ENCODE peak calls at places on chromosome 20, in nine cellular contexts. Y is germinal center, X is SJSA1, T is pons, W is GM19239, C is globus pallidus, L is H7, H is NCI-H1105, M is AG10803. V is an unnamed sample.

GRCh38 chr20:49964964-49965780 is 17.6 kb upstream of the SNAI1 start:
- DNase-seq in Y (peak), X (peak), T (no peak), W (peak), C (no peak), L (peak), H (peak), M (no peak), V (no peak)

GRCh38 chr20:24163501-24163900 is 174.9 kb upstream of the GGTLC1 start:
- DNase-seq in Y (no peak), X (peak), T (no peak), W (no peak), C (no peak), L (no peak), H (no peak), M (no peak), V (no peak)

GRCh38 chr20:63957690-63958441 is 1.6 kb upstream of the UCKL1 start:
- DNase-seq in Y (no peak), X (no peak), T (no peak), W (no peak), C (no peak), L (peak), H (peak), M (no peak), V (no peak)

GRCh38 chr20:15902493-15902892 is 670.8 kb downstream of the KIF16B start:
- DNase-seq in Y (peak), X (no peak), T (no peak), W (no peak), C (no peak), L (peak), H (no peak), M (no peak), V (no peak)

GRCh38 chr20:34300809-34301586 is 2.2 kb downstream of the AHCY start:
- DNase-seq in Y (no peak), X (no peak), T (no peak), W (no peak), C (no peak), L (peak), H (no peak), M (no peak), V (no peak)

GRCh38 chr20:25226433-25227316 is 21.2 kb upstream of the PYGB start:
- DNase-seq in Y (no peak), X (no peak), T (peak), W (no peak), C (peak), L (peak), H (no peak), M (peak), V (no peak)

GRCh38 chr20:58716476-58717277 is 24.1 kb downstream of the NPEPL1 start:
- DNase-seq in Y (no peak), X (no peak), T (peak), W (no peak), C (peak), L (peak), H (peak), M (no peak), V (no peak)

GRCh38 chr20:5024103-5024502 is 22.8 kb upstream of the SLC23A2 start:
- DNase-seq in Y (no peak), X (no peak), T (no peak), W (no peak), C (no peak), L (no peak), H (no peak), M (no peak), V (no peak)

GRCh38 chr20:10731190-10731955 is 57.6 kb upstream of the JAG1 start:
- DNase-seq in Y (no peak), X (peak), T (no peak), W (no peak), C (no peak), L (no peak), H (no peak), M (peak), V (no peak)

GRCh38 chr20:370151-370600 is 10.4 kb upstream of the TRIB3 start:
- DNase-seq in Y (no peak), X (no peak), T (no peak), W (no peak), C (no peak), L (no peak), H (no peak), M (no peak), V (no peak)

GRCh38 chr20:35387334-35387733 is 24.4 kb downstream of the UQCC1 start:
- DNase-seq in Y (no peak), X (peak), T (no peak), W (no peak), C (no peak), L (no peak), H (no peak), M (peak), V (no peak)

GRCh38 chr20:38127011-38127621 is 38.0 kb downstream of the TGM2 start:
- DNase-seq in Y (no peak), X (peak), T (no peak), W (no peak), C (no peak), L (no peak), H (no peak), M (peak), V (no peak)